ENCODE peak calls at places on chromosomes 6 and 20, in seven cellular contexts. C is fibroblast of pulmonary artery, O is endothelial cell of umbilical vein, M is PC-3, W is stomach, D is lower leg skin, I is fibroblast of the aortic adventitia. Y is an unnamed sample.
A peak's percentile ranks its signal among the peaks of the same experiment; 100 is the strongest.

GRCh38 chr6:34926655-34927054 is 37.6 kb downstream of the ANKS1A start:
- DNase-seq in C (no peak), I (peak; percentile 20), W (no peak), O (no peak), D (no peak), M (peak; percentile 47), Y (peak; percentile 32)

GRCh38 chr6:80638222-80639055 is 532.0 kb downstream of the BCKDHB start:
- DNase-seq in I (peak; percentile 81), M (peak; percentile 82), W (peak; percentile 53), C (peak; percentile 96), O (peak; percentile 97), D (no peak), Y (peak; percentile 97)

GRCh38 chr6:36827261-36828079 is 11.8 kb downstream of the CPNE5 start:
- DNase-seq in W (no peak), C (peak; percentile 95), I (peak; percentile 82), M (peak; percentile 80), O (peak; percentile 99), D (no peak), Y (peak; percentile 90)

GRCh38 chr6:17482711-17483110 is 89.3 kb downstream of the CAP2 start:
- DNase-seq in M (no peak), O (no peak), W (no peak), I (no peak), D (peak; percentile 21), C (no peak), Y (no peak)

GRCh38 chr6:144053601-144054000 is 41.8 kb downstream of the SF3B5 start:
- DNase-seq in O (no peak), I (no peak), C (no peak), W (no peak), D (no peak), M (no peak), Y (no peak)

GRCh38 chr6:33428219-33428890 is 8.5 kb downstream of the SYNGAP1 start:
- DNase-seq in O (peak; percentile 36), C (peak; percentile 38), W (no peak), M (peak; percentile 61), I (no peak), D (no peak), Y (no peak)

GRCh38 chr6:7194657-7195056 is 86.9 kb downstream of the RREB1 start:
- DNase-seq in O (no peak), D (no peak), M (no peak), W (no peak), I (no peak), C (no peak), Y (no peak)

GRCh38 chr20:34923414-34923813 is 32.2 kb downstream of the GSS start:
- DNase-seq in O (no peak), M (no peak), W (no peak), I (no peak), C (no peak), D (no peak), Y (no peak)

GRCh38 chr20:44033873-44034272 is 119.2 kb downstream of the TOX2 start:
- DNase-seq in I (no peak), W (peak; percentile 1), D (peak; percentile 57), O (no peak), C (no peak), M (no peak), Y (no peak)

GRCh38 chr20:40442181-40442963 is 246.7 kb downstream of the MAFB start:
- DNase-seq in C (peak; percentile 12), D (peak; percentile 75), I (peak; percentile 1), W (no peak), M (no peak), O (no peak), Y (peak; percentile 19)

GRCh38 chr20:44104807-44105517 is 82.0 kb downstream of the JPH2 start:
- DNase-seq in I (peak; percentile 89), W (no peak), M (peak; percentile 84), O (peak; percentile 68), C (peak; percentile 82), D (peak; percentile 26), Y (peak; percentile 59)

GRCh38 chr6:38968702-38969149 is 79.9 kb upstream of the GLP1R start:
- DNase-seq in M (no peak), C (no peak), W (no peak), I (no peak), D (no peak), O (no peak), Y (no peak)

GRCh38 chr20:5557123-5557522 is 193.1 kb upstream of the SHLD1 start:
- DNase-seq in O (peak; percentile 63), M (peak; percentile 66), C (peak; percentile 68), D (no peak), I (peak; percentile 36), W (peak; percentile 54), Y (peak; percentile 50)

GRCh38 chr20:2946988-2947961 is 74.0 kb downstream of the PTPRA start:
- DNase-seq in M (no peak), D (no peak), W (no peak), C (peak; percentile 86), I (peak; percentile 65), O (no peak), Y (peak; percentile 75)

GRCh38 chr6:41577865-41578713 is 31.9 kb downstream of the FOXP4 start:
- DNase-seq in O (peak; percentile 46), C (peak; percentile 37), D (no peak), M (peak; percentile 89), I (peak; percentile 35), W (peak; percentile 74), Y (peak; percentile 47)

GRCh38 chr20:6746901-6747609 is 20.4 kb upstream of the BMP2 start:
- DNase-seq in I (peak; percentile 36), D (no peak), O (peak; percentile 69), M (peak; percentile 51), C (no peak), W (no peak), Y (no peak)

GRCh38 chr6:294656-295565 is 2.6 kb downstream of the DUSP22 start:
- DNase-seq in D (no peak), W (no peak), I (no peak), O (no peak), M (no peak), C (no peak), Y (no peak)

GRCh38 chr6:29924731-29925130 is 17.6 kb upstream of the HLA-A start:
- DNase-seq in D (no peak), C (no peak), M (peak; percentile 36), O (no peak), I (no peak), W (no peak), Y (no peak)

GRCh38 chr20:9241232-9241692 is 172.4 kb downstream of the PLCB4 start:
- DNase-seq in M (peak; percentile 88), W (no peak), D (no peak), C (peak; percentile 75), I (peak; percentile 73), O (peak; percentile 66), Y (peak; percentile 90)

GRCh38 chr6:134449004-134449403 is 131.1 kb upstream of the SGK1 start:
- DNase-seq in I (no peak), C (no peak), D (no peak), W (no peak), M (no peak), O (no peak), Y (no peak)

GRCh38 chr6:48754631-48755030 is 643.6 kb upstream of the PTCHD4 start:
- DNase-seq in M (no peak), W (no peak), O (no peak), I (no peak), C (no peak), D (no peak), Y (no peak)

GRCh38 chr20:11917663-11918062 is at the start of gene BTBD3:
- DNase-seq in O (peak; percentile 86), I (peak; percentile 78), M (no peak), C (peak; percentile 77), D (no peak), W (peak; percentile 83), Y (peak; percentile 67)

GRCh38 chr20:62973033-62973745 is 20.7 kb downstream of the SLC17A9 start:
- DNase-seq in C (no peak), D (no peak), W (no peak), M (no peak), O (no peak), I (no peak), Y (no peak)
- H3K4me3 ChIP-seq in C (no peak overlapping the region), D (no peak overlapping the region), W (peak overlapping the region; percentile 39), M (peak overlapping the region; percentile 60), O (no peak overlapping the region), I (no peak overlapping the region), Y (no peak overlapping the region)

GRCh38 chr6:169490830-169491229 is 211.0 kb downstream of the WDR27 start:
- DNase-seq in I (peak; percentile 73), W (no peak), C (peak; percentile 49), D (no peak), M (no peak), O (peak; percentile 28), Y (peak; percentile 55)

GRCh38 chr6:169491482-169491881 is 210.3 kb downstream of the WDR27 start:
- DNase-seq in O (no peak), C (no peak), I (no peak), W (no peak), M (no peak), D (no peak), Y (no peak)

GRCh38 chr6:169487579-169488205 is 214.1 kb downstream of the WDR27 start:
- DNase-seq in O (no peak), C (peak; percentile 53), D (no peak), M (peak; percentile 4), W (no peak), I (peak; percentile 12), Y (peak; percentile 24)

GRCh38 chr6:169490409-169490708 is 211.5 kb downstream of the WDR27 start:
- DNase-seq in D (no peak), C (no peak), M (no peak), W (no peak), O (no peak), I (peak; percentile 78), Y (no peak)

GRCh38 chr6:169489642-169490408 is 212.0 kb downstream of the WDR27 start:
- DNase-seq in I (peak; percentile 75), C (no peak), D (no peak), W (no peak), O (peak; percentile 6), M (no peak), Y (no peak)
- TF ChIP-seq CTCF in I (no peak), C (no peak), D (no peak), W (no peak), O (no peak), M (peak; percentile 12), Y (no peak)

GRCh38 chr6:166621114-166621540 is 5.9 kb downstream of the RPS6KA2 start:
- DNase-seq in O (no peak), W (peak; percentile 62), D (peak; percentile 64), C (no peak), I (no peak), M (no peak), Y (no peak)
- H3K4me3 ChIP-seq in O (no peak overlapping the region), W (no peak overlapping the region), D (no peak overlapping the region), C (peak overlapping the region; percentile 11), I (no peak overlapping the region), M (no peak overlapping the region), Y (no peak overlapping the region)

GRCh38 chr20:24736844-24737211 is 212.2 kb upstream of the CST7 start:
- DNase-seq in C (no peak), M (no peak), D (peak; percentile 67), I (no peak), W (no peak), O (no peak), Y (no peak)

GRCh38 chr20:24736131-24736843 is 212.8 kb upstream of the CST7 start:
- DNase-seq in W (no peak), I (peak; percentile 6), M (peak; percentile 29), D (no peak), C (no peak), O (no peak), Y (peak; percentile 44)

GRCh38 chr20:24738981-24739633 is 210.0 kb upstream of the CST7 start:
- DNase-seq in W (no peak), D (peak; percentile 49), M (no peak), O (no peak), I (peak; percentile 3), C (no peak), Y (peak; percentile 16)

GRCh38 chr20:24738058-24738775 is 210.9 kb upstream of the CST7 start:
- DNase-seq in W (no peak), C (no peak), O (no peak), D (peak; percentile 58), M (no peak), I (no peak), Y (no peak)

GRCh38 chr20:24737212-24737850 is 211.7 kb upstream of the CST7 start:
- DNase-seq in I (no peak), O (no peak), C (no peak), M (no peak), D (peak; percentile 74), W (no peak), Y (no peak)
- TF ChIP-seq CTCF in I (no peak), O (no peak), C (no peak), M (no peak), D (no peak), W (no peak), Y (no peak)

Y was measured in astrocyte of the spinal cord.